ENCODE peak calls at places on chromosomes 7 and 10, in four cellular contexts. A is K562, N is HepG2, Z is GM12878. M is an unnamed sample. For H3K4me1, the result is how much of the 10 kb centered on the place peaks cover.

GRCh38 chr10:33314788-33315561 is 19.5 kb downstream of the NRP1 start:
- DNase-seq in Z (no peak), A (no peak), N (no peak), M (no peak)

GRCh38 chr10:47165711-47166404 is 134.1 kb upstream of the GDF10 start:
- DNase-seq in Z (no peak), A (no peak), N (no peak), M (no peak)

GRCh38 chr10:7546365-7546967 is 120.3 kb downstream of the ITIH5 start:
- DNase-seq in Z (no peak), A (no peak), N (no peak), M (no peak)

GRCh38 chr7:97203957-97204356 is 86.5 kb downstream of the SDHAF3 start:
- DNase-seq in Z (no peak), N (no peak), A (no peak), M (no peak)

GRCh38 chr10:73591935-73592699 is 975 bp upstream of the USP54 start:
- DNase-seq in N (peak), Z (peak), A (peak), M (peak)

GRCh38 chr7:107446531-107446930 is 23.3 kb upstream of the GPR22 start:
- DNase-seq in Z (no peak), A (no peak), N (no peak), M (no peak)

GRCh38 chr10:73931767-73932624 is 21.1 kb downstream of the PLAU start:
- DNase-seq in Z (peak), N (peak), A (peak), M (peak)

GRCh38 chr10:85993840-85994507 is 372.6 kb downstream of the GRID1 start:
- DNase-seq in Z (no peak), A (no peak), N (no peak), M (no peak)

GRCh38 chr10:132113766-132114365 is 48.1 kb downstream of the JAKMIP3 start:
- DNase-seq in Z (no peak), A (no peak), N (no peak), M (no peak)

GRCh38 chr10:37812290-37812689 is 45.1 kb downstream of the ZNF248 start:
- DNase-seq in Z (no peak), A (no peak), N (peak), M (no peak)

GRCh38 chr10:17793041-17793440 is 16.1 kb upstream of the MRC1 start:
- DNase-seq in Z (no peak), N (no peak), A (no peak), M (no peak)

GRCh38 chr10:79399242-79399831 is 46.1 kb downstream of the ZCCHC24 start:
- DNase-seq in N (no peak), A (peak), Z (no peak), M (no peak)

GRCh38 chr10:42691361-42692120 is 53.2 kb upstream of the ZNF33B start:
- DNase-seq in A (no peak), N (no peak), Z (no peak), M (no peak)

GRCh38 chr10:50275650-50276235 is 24.4 kb upstream of the ASAH2 start:
- DNase-seq in A (peak), N (peak), Z (peak), M (peak)

GRCh38 chr7:21299766-21300165 is 128.1 kb upstream of the SP4 start:
- DNase-seq in N (no peak), Z (no peak), A (no peak), M (no peak)

GRCh38 chr10:104642311-104643022 is 1.4 kb downstream of the SORCS3 start:
- DNase-seq in Z (no peak), A (peak), N (peak), M (peak)

GRCh38 chr10:4733843-4734224 is 92.2 kb upstream of the AKR1E2 start:
- DNase-seq in N (no peak), A (no peak), Z (no peak), M (no peak)

GRCh38 chr7:130143986-130144618 is 61.1 kb downstream of the TMEM209 start:
- DNase-seq in Z (no peak), N (peak), A (no peak), M (no peak)

GRCh38 chr10:122368502-122369254 is 5.8 kb upstream of the PLEKHA1 start:
- DNase-seq in N (no peak), Z (no peak), A (no peak), M (no peak)

GRCh38 chr10:103543617-103544525 is 50.4 kb downstream of the NEURL1 start:
- DNase-seq in A (no peak), Z (no peak), N (no peak), M (no peak)

GRCh38 chr7:79833616-79834015 is 301.0 kb upstream of the GNAI1 start:
- DNase-seq in Z (no peak), A (no peak), N (no peak), M (no peak)

GRCh38 chr10:13528138-13528874 is 508 bp downstream of the BEND7 start:
- DNase-seq in N (no peak), A (peak), Z (no peak), M (peak)
- TF ChIP-seq CHD4 in N (no peak), A (no peak), Z (no peak), M (no peak)

DNA sequence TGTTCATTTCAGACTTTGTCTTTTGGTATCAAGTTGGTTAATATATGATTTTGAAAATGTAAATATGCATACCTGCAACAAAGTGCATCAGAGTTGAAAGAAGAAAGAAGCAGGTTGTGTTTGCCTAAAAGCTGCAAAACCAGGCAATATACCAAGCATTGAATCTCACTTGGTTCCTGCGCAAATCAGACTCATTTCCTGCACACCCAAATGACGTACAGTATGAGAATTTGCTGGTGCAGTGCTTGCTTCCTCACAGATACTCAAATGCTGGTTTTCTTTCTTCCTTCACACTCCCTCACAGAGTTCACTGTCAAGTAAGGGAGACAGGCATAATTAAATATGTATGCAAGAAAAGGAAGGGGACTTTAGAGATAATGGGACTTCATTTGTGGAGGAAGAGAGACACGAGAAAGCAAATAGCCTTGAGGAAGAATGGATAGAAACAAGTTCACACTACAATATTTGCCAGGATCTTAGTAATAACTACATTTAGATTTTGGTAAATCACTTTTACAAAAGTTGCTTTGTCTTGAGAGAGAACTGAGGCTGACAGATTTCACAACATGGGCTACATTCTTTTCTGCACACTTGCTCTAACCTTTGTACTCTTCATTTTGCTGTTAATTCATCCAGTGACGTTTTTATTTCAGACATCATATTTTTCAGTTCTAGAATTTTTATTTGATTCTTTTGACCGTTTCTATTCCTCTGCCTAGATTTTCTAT is 56.9 kb upstream of the AOAH start:
- DNase-seq in A (no peak), Z (no peak), N (peak), M (no peak)
- H3K4me1 ChIP-seq in A (under half), Z (under half), N (under half), M (under half)

DNA sequence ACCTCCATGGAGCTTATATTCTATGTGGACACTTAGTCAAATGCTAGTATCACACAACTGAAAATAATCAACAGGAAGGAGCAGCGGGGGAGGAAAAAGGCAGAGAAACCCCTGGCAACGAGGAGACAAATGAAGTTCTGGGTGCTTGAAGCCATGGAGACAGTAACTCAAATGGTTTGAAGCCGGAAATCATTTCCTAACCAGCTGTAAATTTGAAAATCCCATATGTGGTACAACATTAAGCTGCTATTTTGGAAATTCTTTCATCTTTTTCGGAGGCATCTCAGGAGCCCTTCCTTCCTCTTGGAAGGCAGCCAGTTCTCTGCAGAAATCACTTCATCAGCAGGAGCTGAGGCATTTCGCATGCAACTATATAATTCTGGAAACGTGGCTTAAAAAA is 91.4 kb downstream of the PPP1R3C start:
- DNase-seq in A (no peak), Z (no peak), N (no peak), M (no peak)
- TF ChIP-seq CHD4 in A (no peak), Z (no peak), N (no peak), M (no peak)

DNA sequence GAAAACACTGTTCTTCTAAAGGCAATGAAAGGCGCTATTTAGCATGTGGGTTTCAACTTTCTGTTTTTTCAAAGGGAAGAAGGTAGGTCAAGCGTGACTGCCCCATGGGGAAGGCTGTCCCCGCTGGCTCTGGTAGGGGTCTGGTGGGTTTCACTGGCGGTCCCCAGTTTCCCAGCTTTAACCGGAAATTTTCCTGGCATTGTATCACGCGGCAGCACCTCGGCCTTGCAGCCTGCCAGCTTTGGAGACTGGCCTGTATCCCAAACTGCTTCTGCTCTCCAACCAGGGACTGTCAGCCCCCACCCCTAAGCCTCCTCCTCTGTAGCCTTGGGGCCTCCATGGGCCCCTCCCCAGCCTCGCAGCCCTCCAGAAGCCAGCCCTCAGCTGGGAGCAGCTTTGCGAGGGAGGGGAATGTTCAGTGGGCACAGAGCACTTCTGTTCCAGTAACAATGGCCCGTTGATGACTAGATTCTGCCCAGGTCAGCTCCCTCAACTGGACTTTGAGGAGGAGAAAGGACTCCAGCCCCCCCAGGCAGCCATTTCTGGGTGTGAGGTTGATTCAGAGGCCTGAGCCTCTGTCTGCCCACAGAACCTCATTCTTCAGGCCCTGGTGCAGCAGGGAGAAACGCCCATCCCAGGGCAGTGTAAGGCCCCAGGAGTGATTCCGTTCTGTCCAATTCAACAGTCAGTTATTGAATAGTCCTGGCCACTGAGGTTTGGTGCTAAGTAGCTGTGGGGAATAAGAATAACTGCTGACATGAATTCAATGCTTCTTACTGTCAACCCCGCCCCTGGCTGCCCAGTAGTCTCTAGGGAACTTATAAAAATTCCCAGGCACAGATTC is 17.1 kb downstream of the CHST3 start:
- DNase-seq in A (no peak), Z (peak), N (peak), M (no peak)
- H3K4me1 ChIP-seq in A (under half), Z (under half), N (half or more), M (half or more)

GRCh38 chr7:123616244-123616643 is 14.6 kb downstream of the ASB15 start:
- DNase-seq in Z (no peak), N (no peak), A (no peak), M (no peak)
- TF ChIP-seq CHD4 in Z (no peak), N (no peak), A (no peak), M (no peak)